ENCODE peak calls at places on chromosomes 4 and X, in six cellular contexts. One of them, this sample, is unnamed.
A peak's percentile ranks its signal among the peaks of the same experiment; 100 is the strongest.

GRCh38 chr4:29805871-29806480 is 914.2 kb upstream of the PCDH7 start:
- DNase-seq in K562: no peak
- DNase-seq in H1: no peak
- DNase-seq in HCT116: no peak
- DNase-seq in GM12878: no peak
- DNase-seq in HepG2: no peak
- DNase-seq in this sample: no peak

GRCh38 chr4:77310931-77311330 is 153.9 kb downstream of the CCNG2 start:
- DNase-seq in K562: no peak
- DNase-seq in HCT116: no peak
- DNase-seq in HepG2: no peak
- DNase-seq in GM12878: no peak
- DNase-seq in H1: no peak
- DNase-seq in this sample: no peak

GRCh38 chrX:140157611-140158010 is 192.3 kb upstream of the CXorf66 start:
- DNase-seq in H1: no peak
- DNase-seq in HepG2: no peak
- DNase-seq in GM12878: no peak
- DNase-seq in HCT116: no peak
- DNase-seq in K562: no peak
- DNase-seq in this sample: no peak

GRCh38 chrX:74923942-74924448 is 1.3 kb downstream of the NEXMIF start:
- DNase-seq in HepG2: no peak
- DNase-seq in H1: no peak
- DNase-seq in GM12878: no peak
- DNase-seq in HCT116: no peak
- DNase-seq in K562: no peak
- DNase-seq in this sample: no peak

GRCh38 chr4:73131281-73131680 is 61.8 kb upstream of the COX18 start:
- DNase-seq in HCT116: no peak
- DNase-seq in H1: no peak
- DNase-seq in HepG2: no peak
- DNase-seq in GM12878: no peak
- DNase-seq in K562: no peak
- DNase-seq in this sample: no peak

GRCh38 chrX:120459313-120459712 is 9.8 kb downstream of the LAMP2 start:
- DNase-seq in K562: no peak
- DNase-seq in H1: no peak
- DNase-seq in HCT116: no peak
- DNase-seq in HepG2: no peak
- DNase-seq in GM12878: no peak
- DNase-seq in this sample: no peak

GRCh38 chr4:25919676-25920075 is 5.7 kb downstream of the SMIM20 start:
- DNase-seq in HCT116: no peak
- DNase-seq in K562: peak; percentile 49
- DNase-seq in H1: no peak
- DNase-seq in GM12878: no peak
- DNase-seq in HepG2: peak; percentile 91
- DNase-seq in this sample: no peak

GRCh38 chrX:32614707-32615106 is 596.6 kb downstream of the DMD start:
- DNase-seq in GM12878: no peak
- DNase-seq in HepG2: no peak
- DNase-seq in K562: no peak
- DNase-seq in HCT116: no peak
- DNase-seq in H1: no peak
- DNase-seq in this sample: no peak

GRCh38 chr4:866761-867390 is 40.9 kb upstream of the CPLX1 start:
- DNase-seq in HepG2: no peak
- DNase-seq in H1: no peak
- DNase-seq in GM12878: no peak
- DNase-seq in K562: no peak
- DNase-seq in HCT116: no peak
- DNase-seq in this sample: no peak

GRCh38 chr4:153153339-153153851 is 50.8 kb upstream of the TRIM2 start:
- DNase-seq in HCT116: no peak
- DNase-seq in GM12878: no peak
- DNase-seq in HepG2: no peak
- DNase-seq in H1: peak; percentile 77
- DNase-seq in K562: no peak
- DNase-seq in this sample: no peak

GRCh38 chrX:40091691-40092421 is 5.9 kb downstream of the BCOR start:
- DNase-seq in HCT116: no peak
- DNase-seq in K562: no peak
- DNase-seq in GM12878: no peak
- DNase-seq in HepG2: no peak
- DNase-seq in H1: peak; percentile 65
- DNase-seq in this sample: no peak

GRCh38 chrX:96752776-96753175 is 68.1 kb downstream of the DIAPH2 start:
- DNase-seq in GM12878: no peak
- DNase-seq in HepG2: no peak
- DNase-seq in H1: no peak
- DNase-seq in K562: no peak
- DNase-seq in HCT116: no peak
- DNase-seq in this sample: no peak

GRCh38 chrX:96761566-96761965 is 76.9 kb downstream of the DIAPH2 start:
- DNase-seq in GM12878: no peak
- DNase-seq in K562: no peak
- DNase-seq in HCT116: no peak
- DNase-seq in HepG2: no peak
- DNase-seq in H1: no peak
- DNase-seq in this sample: no peak

GRCh38 chrX:96753230-96753629 is 68.6 kb downstream of the DIAPH2 start:
- DNase-seq in HepG2: no peak
- DNase-seq in HCT116: no peak
- DNase-seq in GM12878: no peak
- DNase-seq in H1: no peak
- DNase-seq in K562: no peak
- DNase-seq in this sample: no peak

GRCh38 chrX:96756491-96756890 is 71.8 kb downstream of the DIAPH2 start:
- DNase-seq in K562: no peak
- DNase-seq in GM12878: no peak
- DNase-seq in H1: no peak
- DNase-seq in HepG2: no peak
- DNase-seq in HCT116: no peak
- DNase-seq in this sample: no peak
- H3K9ac ChIP-seq in K562: no peak overlapping the region
- H3K9ac ChIP-seq in GM12878: no peak overlapping the region
- H3K9ac ChIP-seq in H1: no peak overlapping the region
- H3K9ac ChIP-seq in HepG2: no peak overlapping the region
- H3K9ac ChIP-seq in HCT116: no peak overlapping the region
- H3K9ac ChIP-seq in this sample: no peak overlapping the region

GRCh38 chrX:153648358-153649177 is 1.6 kb downstream of the DUSP9 start:
- DNase-seq in GM12878: no peak
- DNase-seq in K562: no peak
- DNase-seq in HCT116: no peak
- DNase-seq in HepG2: no peak
- DNase-seq in H1: no peak
- DNase-seq in this sample: no peak
- TF ChIP-seq ZNF274 in GM12878: no peak
- TF ChIP-seq ZNF274 in K562: no peak
- TF ChIP-seq ZNF274 in HCT116: no peak
- TF ChIP-seq ZNF274 in HepG2: no peak
- TF ChIP-seq ZNF274 in H1: no peak
- TF ChIP-seq ZNF274 in this sample: no peak

GRCh38 chr4:106418444-106418843 is 49.9 kb upstream of the GIMD1 start:
- DNase-seq in GM12878: no peak
- DNase-seq in K562: no peak
- DNase-seq in HCT116: no peak
- DNase-seq in HepG2: no peak
- DNase-seq in H1: no peak
- DNase-seq in this sample: no peak

GRCh38 chr4:106423791-106424190 is 55.2 kb upstream of the GIMD1 start:
- DNase-seq in K562: no peak
- DNase-seq in H1: no peak
- DNase-seq in GM12878: no peak
- DNase-seq in HCT116: no peak
- DNase-seq in HepG2: no peak
- DNase-seq in this sample: no peak

GRCh38 chr4:106422766-106423165 is 54.2 kb upstream of the GIMD1 start:
- DNase-seq in K562: no peak
- DNase-seq in GM12878: no peak
- DNase-seq in H1: no peak
- DNase-seq in HCT116: no peak
- DNase-seq in HepG2: no peak
- DNase-seq in this sample: no peak

GRCh38 chr4:106421441-106422296 is 53.1 kb upstream of the GIMD1 start:
- DNase-seq in K562: no peak
- DNase-seq in GM12878: no peak
- DNase-seq in H1: no peak
- DNase-seq in HepG2: peak; percentile 50
- DNase-seq in HCT116: no peak
- DNase-seq in this sample: no peak
- H3K9ac ChIP-seq in K562: no peak overlapping the region
- H3K9ac ChIP-seq in GM12878: no peak overlapping the region
- H3K9ac ChIP-seq in H1: no peak overlapping the region
- H3K9ac ChIP-seq in HepG2: no peak overlapping the region
- H3K9ac ChIP-seq in HCT116: no peak overlapping the region
- H3K9ac ChIP-seq in this sample: no peak overlapping the region

GRCh38 chr4:84319124-84319523 is 180.0 kb downstream of the NKX6-1 start:
- DNase-seq in HepG2: no peak
- DNase-seq in H1: no peak
- DNase-seq in HCT116: no peak
- DNase-seq in GM12878: no peak
- DNase-seq in K562: no peak
- DNase-seq in this sample: no peak
- TF ChIP-seq ZNF274 in HepG2: no peak
- TF ChIP-seq ZNF274 in H1: no peak
- TF ChIP-seq ZNF274 in HCT116: no peak
- TF ChIP-seq ZNF274 in GM12878: no peak
- TF ChIP-seq ZNF274 in K562: no peak
- TF ChIP-seq ZNF274 in this sample: no peak

DNA sequence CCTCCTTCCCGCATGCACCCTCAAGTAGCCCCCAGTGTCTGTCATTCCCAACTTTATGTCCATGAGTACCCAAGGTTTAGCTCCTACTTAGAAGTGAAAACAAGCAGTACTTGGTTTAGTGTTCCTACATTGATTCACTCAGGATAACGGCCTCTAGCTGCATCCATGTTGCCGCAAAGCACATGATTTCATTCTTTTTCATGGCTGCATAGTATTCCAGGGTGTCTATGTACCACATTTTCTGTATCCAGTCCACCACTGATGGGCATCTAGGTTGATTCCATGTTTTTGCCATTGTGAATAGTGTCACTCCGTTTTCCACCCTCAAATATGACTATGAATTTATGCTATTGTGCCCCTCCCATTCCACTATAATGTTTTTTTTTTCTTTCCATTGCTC is 130.5 kb upstream of the MXRA5 start:
- DNase-seq in H1: no peak
- DNase-seq in K562: no peak
- DNase-seq in HepG2: no peak
- DNase-seq in GM12878: no peak
- DNase-seq in HCT116: no peak
- DNase-seq in this sample: no peak
- H3K9ac ChIP-seq in H1: no peak overlapping the region
- H3K9ac ChIP-seq in K562: no peak overlapping the region
- H3K9ac ChIP-seq in HepG2: no peak overlapping the region
- H3K9ac ChIP-seq in GM12878: no peak overlapping the region
- H3K9ac ChIP-seq in HCT116: no peak overlapping the region
- H3K9ac ChIP-seq in this sample: no peak overlapping the region

GRCh38 chr4:41963105-41963504 is 18.5 kb upstream of the DCAF4L1 start:
- DNase-seq in HCT116: peak; percentile 10
- DNase-seq in H1: no peak
- DNase-seq in K562: no peak
- DNase-seq in GM12878: no peak
- DNase-seq in HepG2: peak; percentile 37
- DNase-seq in this sample: no peak

DNA sequence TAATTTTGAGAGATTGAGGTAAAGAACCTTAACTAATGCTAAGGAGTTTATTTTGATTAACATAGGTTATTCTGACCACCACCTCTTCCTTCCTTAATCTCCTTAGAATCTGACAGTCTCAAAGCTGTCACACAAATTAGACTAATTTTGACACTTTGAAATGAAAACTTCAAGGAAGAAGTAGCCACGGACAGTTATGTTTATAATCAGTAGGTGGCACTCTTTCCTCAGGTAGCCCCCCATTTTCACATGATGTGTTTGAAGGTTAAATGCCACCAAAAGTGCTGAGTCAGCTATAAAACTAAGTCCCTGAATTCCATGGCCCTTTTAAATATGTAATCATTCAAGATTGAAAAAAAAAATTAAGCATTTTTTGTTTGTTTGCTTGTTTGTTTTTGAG is 22.4 kb downstream of the TMEM33 start:
- DNase-seq in HCT116: peak; percentile 24
- DNase-seq in K562: peak; percentile 60
- DNase-seq in HepG2: peak; percentile 27
- DNase-seq in H1: no peak
- DNase-seq in GM12878: peak; percentile 20
- DNase-seq in this sample: no peak
- TF ChIP-seq ZNF274 in HCT116: no peak
- TF ChIP-seq ZNF274 in K562: no peak
- TF ChIP-seq ZNF274 in HepG2: no peak
- TF ChIP-seq ZNF274 in H1: no peak
- TF ChIP-seq ZNF274 in GM12878: no peak
- TF ChIP-seq ZNF274 in this sample: no peak

GRCh38 chrX:1202251-1202650 is 10.2 kb downstream of the CRLF2 start:
- DNase-seq in H1: no peak
- DNase-seq in K562: no peak
- DNase-seq in HepG2: no peak
- DNase-seq in GM12878: no peak
- DNase-seq in HCT116: no peak
- DNase-seq in this sample: no peak

GRCh38 chrX:1212532-1212931 is at the start of gene CRLF2:
- DNase-seq in HCT116: peak; percentile 45
- DNase-seq in GM12878: peak; percentile 77
- DNase-seq in H1: no peak
- DNase-seq in K562: no peak
- DNase-seq in HepG2: no peak
- DNase-seq in this sample: no peak

GRCh38 chrX:1210844-1211243 is 1.6 kb downstream of the CRLF2 start:
- DNase-seq in HepG2: no peak
- DNase-seq in HCT116: no peak
- DNase-seq in H1: no peak
- DNase-seq in K562: no peak
- DNase-seq in GM12878: no peak
- DNase-seq in this sample: no peak

GRCh38 chrX:1205681-1206611 is 6.5 kb downstream of the CRLF2 start:
- DNase-seq in GM12878: no peak
- DNase-seq in K562: no peak
- DNase-seq in H1: peak; percentile 70
- DNase-seq in HCT116: peak; percentile 95
- DNase-seq in HepG2: no peak
- DNase-seq in this sample: peak; percentile 90

GRCh38 chrX:1207496-1208025 is 4.9 kb downstream of the CRLF2 start:
- DNase-seq in K562: no peak
- DNase-seq in HepG2: no peak
- DNase-seq in HCT116: no peak
- DNase-seq in H1: no peak
- DNase-seq in GM12878: no peak
- DNase-seq in this sample: no peak
- H3K9ac ChIP-seq in K562: no peak overlapping the region
- H3K9ac ChIP-seq in HepG2: no peak overlapping the region
- H3K9ac ChIP-seq in HCT116: no peak overlapping the region
- H3K9ac ChIP-seq in H1: no peak overlapping the region
- H3K9ac ChIP-seq in GM12878: peak overlapping the region; percentile 1
- H3K9ac ChIP-seq in this sample: no peak overlapping the region

This sample was measured in NT2/D1.